ENCODE peak calls at places on chromosome 9, in five cellular contexts. E is IMR-90, V is A549, F is K562, Y is H1. J is an unnamed sample.

GRCh38 chr9:76365028-76365427 is 29.2 kb downstream of the RFK start:
- DNase-seq in E (peak), Y (no peak), V (peak), F (no peak), J (no peak)

GRCh38 chr9:7976856-7977255 is 177.3 kb upstream of the DMAC1 start:
- DNase-seq in Y (no peak), E (no peak), V (no peak), F (no peak), J (no peak)

GRCh38 chr9:18606281-18606680 is 132.3 kb downstream of the ADAMTSL1 start:
- DNase-seq in V (no peak), Y (no peak), E (peak), F (no peak), J (no peak)

GRCh38 chr9:114155263-114155966 is at the start of gene COL27A1:
- DNase-seq in E (peak), F (peak), V (peak), Y (peak), J (peak)

GRCh38 chr9:130707225-130707976 is 13.8 kb downstream of the EXOSC2 start:
- DNase-seq in F (peak), V (peak), Y (no peak), E (peak), J (no peak)

GRCh38 chr9:25418974-25419373 is 259.3 kb downstream of the TUSC1 start:
- DNase-seq in Y (no peak), F (no peak), E (no peak), V (no peak), J (no peak)

GRCh38 chr9:5089737-5090136 is 95.7 kb downstream of the INSL6 start:
- DNase-seq in V (no peak), Y (no peak), E (no peak), F (no peak), J (no peak)

GRCh38 chr9:36169166-36169565 is at the start of gene CCIN:
- DNase-seq in V (no peak), E (no peak), Y (no peak), F (peak), J (no peak)

GRCh38 chr9:137460363-137461315 is 1.5 kb upstream of the NSMF start:
- DNase-seq in V (no peak), Y (no peak), E (no peak), F (no peak), J (no peak)

GRCh38 chr9:108219664-108220063 is 636.1 kb downstream of the ACTL7B start:
- DNase-seq in F (no peak), Y (no peak), V (no peak), E (no peak), J (no peak)

GRCh38 chr9:70145981-70146380 is 102.3 kb downstream of the MAMDC2 start:
- DNase-seq in F (no peak), E (no peak), V (no peak), Y (no peak), J (no peak)

GRCh38 chr9:81564632-81565031 is 124.7 kb downstream of the TLE1 start:
- DNase-seq in F (no peak), E (no peak), Y (no peak), V (no peak), J (no peak)

GRCh38 chr9:6590772-6591384 is 54.7 kb downstream of the GLDC start:
- DNase-seq in V (no peak), E (no peak), Y (no peak), F (no peak), J (peak)

GRCh38 chr9:93187574-93187973 is 3.6 kb downstream of the WNK2 start:
- DNase-seq in V (no peak), E (no peak), Y (no peak), F (no peak), J (no peak)

GRCh38 chr9:42388146-42388690 is 204.8 kb downstream of the SPATA31A6 start:
- DNase-seq in F (no peak), V (no peak), E (no peak), Y (no peak), J (no peak)

GRCh38 chr9:37990404-37991015 is 78.5 kb downstream of the SHB start:
- DNase-seq in V (no peak), E (no peak), F (no peak), Y (no peak), J (no peak)

GRCh38 chr9:84254972-84255371 is 85.6 kb downstream of the SLC28A3 start:
- DNase-seq in F (no peak), E (no peak), V (no peak), Y (no peak), J (no peak)

GRCh38 chr9:132486706-132487350 is 76.8 kb downstream of the CFAP77 start:
- DNase-seq in Y (no peak), F (no peak), E (no peak), V (no peak), J (no peak)

GRCh38 chr9:95100071-95100627 is 217.4 kb downstream of the FANCC start:
- DNase-seq in F (no peak), V (no peak), E (peak), Y (no peak), J (no peak)

GRCh38 chr9:85876628-85877027 is 64.3 kb upstream of the NAA35 start:
- DNase-seq in Y (no peak), V (no peak), F (no peak), E (no peak), J (no peak)

GRCh38 chr9:15308511-15308910 is 1.5 kb upstream of the TTC39B start:
- DNase-seq in Y (no peak), V (no peak), E (peak), F (no peak), J (no peak)

GRCh38 chr9:93058357-93059096 is at the start of gene SUSD3:
- DNase-seq in E (no peak), V (peak), F (peak), Y (peak), J (peak)

GRCh38 chr9:19769213-19769612 is 19.6 kb downstream of the SLC24A2 start:
- DNase-seq in V (no peak), E (no peak), F (no peak), Y (no peak), J (no peak)

GRCh38 chr9:123370108-123370507 is 14.1 kb downstream of the CRB2 start:
- DNase-seq in V (no peak), Y (no peak), F (no peak), E (no peak), J (no peak)

GRCh38 chr9:2213830-2214468 is 198.8 kb downstream of the SMARCA2 start:
- DNase-seq in V (no peak), E (no peak), Y (no peak), F (no peak), J (no peak)

GRCh38 chr9:93620881-93621820 is 44.8 kb downstream of the PHF2 start:
- DNase-seq in E (no peak), Y (no peak), V (no peak), F (no peak), J (no peak)

GRCh38 chr9:75833765-75834164 is 56.7 kb upstream of the PCSK5 start:
- DNase-seq in V (no peak), F (no peak), E (no peak), Y (no peak), J (no peak)

GRCh38 chr9:32811251-32811650 is 27.9 kb downstream of the TMEM215 start:
- DNase-seq in V (no peak), Y (no peak), F (no peak), E (no peak), J (no peak)

GRCh38 chr9:4973902-4974301 is 11.2 kb upstream of the JAK2 start:
- DNase-seq in E (no peak), F (no peak), V (no peak), Y (no peak), J (no peak)

GRCh38 chr9:72905514-72906480 is 47.1 kb downstream of the ALDH1A1 start:
- DNase-seq in E (no peak), V (no peak), Y (no peak), F (no peak), J (no peak)

GRCh38 chr9:32596936-32597335 is 24.0 kb upstream of the NDUFB6 start:
- DNase-seq in E (no peak), Y (no peak), F (no peak), V (no peak), J (no peak)

DNA sequence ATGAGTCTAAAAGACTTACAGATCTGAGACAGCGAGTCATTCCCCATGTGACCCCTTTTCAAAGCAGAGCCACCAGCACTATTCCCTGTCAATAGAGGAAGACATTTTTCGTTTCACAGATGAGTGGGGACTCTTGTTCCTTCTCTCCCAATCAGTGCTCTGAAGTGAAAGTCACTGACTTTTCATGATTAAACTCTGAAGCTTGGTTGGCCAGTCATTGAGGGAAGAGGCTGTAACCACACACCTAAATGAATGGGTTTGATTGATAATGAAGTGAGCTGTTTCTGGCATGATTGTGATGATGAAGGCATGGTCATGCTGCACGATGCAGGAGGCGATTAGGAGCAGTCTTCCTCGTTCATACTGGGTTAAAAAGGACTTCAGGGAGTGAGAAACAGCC is 171.9 kb downstream of the ZNF462 start:
- DNase-seq in F (no peak), E (no peak), Y (no peak), V (no peak), J (no peak)
- H3K4me2 ChIP-seq in F (no peak), E (no peak), Y (no peak), V (no peak), J (no peak)

GRCh38 chr9:121566401-121567141 is 66.9 kb upstream of the GGTA1 start:
- DNase-seq in Y (no peak), F (no peak), E (peak), V (no peak), J (no peak)
- TF ChIP-seq CEBPB in Y (no peak), F (no peak), E (peak), V (no peak), J (no peak)

GRCh38 chr9:129695870-129696269 is 30.4 kb downstream of the PRRX2 start:
- DNase-seq in F (no peak), V (no peak), E (no peak), Y (no peak), J (no peak)

GRCh38 chr9:129697111-129697955 is 31.9 kb downstream of the PRRX2 start:
- DNase-seq in F (no peak), E (peak), V (peak), Y (no peak), J (no peak)

GRCh38 chr9:129694265-129694664 is 28.8 kb downstream of the PRRX2 start:
- DNase-seq in Y (no peak), E (no peak), V (no peak), F (no peak), J (no peak)

GRCh38 chr9:129697956-129698757 is 32.7 kb downstream of the PRRX2 start:
- DNase-seq in F (no peak), V (no peak), E (no peak), Y (no peak), J (no peak)

DNA sequence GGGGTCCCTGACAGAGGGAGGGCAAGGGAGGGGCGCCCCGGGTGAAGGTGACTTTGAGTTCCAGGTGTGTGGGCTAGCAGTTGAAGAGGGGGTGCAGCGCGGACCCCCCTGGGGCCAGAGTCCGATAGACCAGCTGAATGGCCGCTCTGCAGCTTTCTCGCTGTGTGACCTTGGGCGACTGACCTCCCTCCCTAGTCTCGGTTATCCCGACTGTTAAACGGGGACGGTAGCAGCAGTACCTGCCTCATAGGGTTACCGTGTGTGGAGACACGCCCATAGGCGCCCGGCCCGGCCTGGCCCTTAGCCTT is 31.3 kb downstream of the PRRX2 start:
- DNase-seq in V (no peak), Y (no peak), F (no peak), E (no peak), J (no peak)
- H3K4me2 ChIP-seq in V (peak), Y (peak), F (no peak), E (peak), J (peak)

GRCh38 chr9:109251080-109251775 is 69.6 kb downstream of the EPB41L4B start:
- DNase-seq in Y (no peak), F (peak), V (peak), E (peak), J (no peak)
- TF ChIP-seq CEBPB in Y (no peak), F (no peak), V (no peak), E (no peak), J (no peak)

DNA sequence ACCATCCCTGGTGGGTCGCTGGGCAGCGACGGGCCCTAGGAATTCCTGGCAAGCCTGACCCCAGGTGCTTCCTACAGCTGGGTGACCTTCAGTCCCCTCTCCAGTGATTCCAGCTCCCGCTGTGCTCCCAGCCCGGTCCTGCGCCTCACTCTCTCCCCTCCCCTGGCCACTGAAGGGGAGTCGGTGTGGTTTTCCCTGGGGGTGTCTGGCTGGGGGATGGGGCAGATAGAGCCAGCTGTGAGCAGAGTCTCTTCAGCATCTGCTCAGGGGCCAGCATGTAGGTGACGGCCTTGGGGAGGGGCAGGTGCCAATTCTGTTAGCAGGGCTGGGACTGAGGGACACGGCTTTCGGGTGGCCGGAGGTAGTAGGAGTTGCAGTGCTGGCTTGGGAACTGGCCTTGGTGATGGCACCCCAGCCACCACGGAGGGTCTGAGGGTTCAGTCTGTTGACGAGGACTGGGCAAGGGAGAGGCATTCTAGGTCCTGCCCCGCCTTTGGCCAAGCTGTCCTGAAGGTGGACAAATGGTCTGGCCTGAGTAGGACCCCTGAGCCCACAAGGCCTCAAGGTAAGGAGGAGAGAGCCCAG is 3.2 kb downstream of the GPSM1 start:
- DNase-seq in V (no peak), E (no peak), Y (no peak), F (no peak), J (no peak)
- H3K4me2 ChIP-seq in V (no peak), E (peak), Y (no peak), F (no peak), J (no peak)

GRCh38 chr9:88234114-88234513 is 95.8 kb upstream of the SPATA31C2 start:
- DNase-seq in E (no peak), V (no peak), Y (no peak), F (peak), J (no peak)

GRCh38 chr9:88224938-88225337 is 86.7 kb upstream of the SPATA31C2 start:
- DNase-seq in Y (no peak), F (no peak), V (no peak), E (no peak), J (no peak)

GRCh38 chr9:88235615-88236014 is 97.3 kb upstream of the SPATA31C2 start:
- DNase-seq in Y (no peak), F (no peak), E (no peak), V (no peak), J (no peak)

GRCh38 chr9:88233091-88233490 is 94.8 kb upstream of the SPATA31C2 start:
- DNase-seq in Y (no peak), V (no peak), F (no peak), E (no peak), J (no peak)

GRCh38 chr9:88230612-88231011 is 92.3 kb upstream of the SPATA31C2 start:
- DNase-seq in E (peak), F (no peak), V (no peak), Y (no peak), J (no peak)
- TF ChIP-seq CEBPB in E (no peak), F (no peak), V (no peak), Y (no peak), J (no peak)

GRCh38 chr9:129469188-129469987 is 151.5 kb downstream of the C9orf50 start:
- DNase-seq in V (peak), F (no peak), Y (no peak), E (no peak), J (no peak)
- H3K4me2 ChIP-seq in V (peak), F (no peak), Y (peak), E (no peak), J (no peak)